ENCODE peak calls at places on chromosomes 2 and 18, in four cellular contexts. One of them, this sample, is unnamed.
A peak's percentile ranks its signal among the peaks of the same experiment; 100 is the strongest.

GRCh38 chr2:9739508-9739907 is 103.8 kb upstream of the TAF1B start:
- DNase-seq in choroid plexus epithelial cell: no peak
- DNase-seq in WTC11: no peak
- DNase-seq in NCI-H510A treated with DMSO at 0.1 percent for 48 hours: no peak
- DNase-seq in this sample: no peak

GRCh38 chr2:211479496-211480150 is 923.2 kb downstream of the CPS1 start:
- DNase-seq in choroid plexus epithelial cell: no peak
- DNase-seq in WTC11: no peak
- DNase-seq in NCI-H510A treated with DMSO at 0.1 percent for 48 hours: no peak
- DNase-seq in this sample: no peak

GRCh38 chr2:61715501-61715900 is 138.4 kb downstream of the FAM161A start:
- DNase-seq in choroid plexus epithelial cell: no peak
- DNase-seq in WTC11: no peak
- DNase-seq in NCI-H510A treated with DMSO at 0.1 percent for 48 hours: no peak
- DNase-seq in this sample: no peak

GRCh38 chr2:177383935-177384334 is 8.6 kb upstream of the AGPS start:
- DNase-seq in choroid plexus epithelial cell: no peak
- DNase-seq in WTC11: no peak
- DNase-seq in NCI-H510A treated with DMSO at 0.1 percent for 48 hours: no peak
- DNase-seq in this sample: no peak

GRCh38 chr18:52348209-52348608 is 8.2 kb downstream of the DCC start:
- DNase-seq in choroid plexus epithelial cell: peak; percentile 22
- DNase-seq in WTC11: peak; percentile 47
- DNase-seq in NCI-H510A treated with DMSO at 0.1 percent for 48 hours: no peak
- DNase-seq in this sample: no peak

GRCh38 chr2:22992446-22992845 is 392.5 kb upstream of the KLHL29 start:
- DNase-seq in choroid plexus epithelial cell: no peak
- DNase-seq in WTC11: no peak
- DNase-seq in NCI-H510A treated with DMSO at 0.1 percent for 48 hours: no peak
- DNase-seq in this sample: no peak

GRCh38 chr18:48408727-48409590 is at the start of gene ZBTB7C:
- DNase-seq in choroid plexus epithelial cell: peak; percentile 9
- DNase-seq in WTC11: peak; percentile 52
- DNase-seq in NCI-H510A treated with DMSO at 0.1 percent for 48 hours: peak; percentile 14
- DNase-seq in this sample: no peak

GRCh38 chr2:40358783-40359182 is 93.1 kb downstream of the SLC8A1 start:
- DNase-seq in choroid plexus epithelial cell: no peak
- DNase-seq in WTC11: no peak
- DNase-seq in NCI-H510A treated with DMSO at 0.1 percent for 48 hours: no peak
- DNase-seq in this sample: no peak

GRCh38 chr2:47068966-47069627 is 86.0 kb downstream of the STPG4 start:
- DNase-seq in choroid plexus epithelial cell: no peak
- DNase-seq in WTC11: no peak
- DNase-seq in NCI-H510A treated with DMSO at 0.1 percent for 48 hours: no peak
- DNase-seq in this sample: no peak

GRCh38 chr2:134912406-134912805 is 6.2 kb upstream of the CCNT2 start:
- DNase-seq in choroid plexus epithelial cell: peak; percentile 61
- DNase-seq in WTC11: no peak
- DNase-seq in NCI-H510A treated with DMSO at 0.1 percent for 48 hours: no peak
- DNase-seq in this sample: peak; percentile 35

GRCh38 chr2:11213090-11213638 is 57.9 kb downstream of the SLC66A3 start:
- DNase-seq in choroid plexus epithelial cell: peak; percentile 98
- DNase-seq in WTC11: no peak
- DNase-seq in NCI-H510A treated with DMSO at 0.1 percent for 48 hours: no peak
- DNase-seq in this sample: peak; percentile 76